ENCODE peak calls at places on chromosomes 7 and 10, in eight cellular contexts. One of them, this sample, is unnamed.

GRCh38 chr10:11685787-11686218 is 56.4 kb upstream of the ECHDC3 start:
- DNase-seq in GM12892: peak; percentile 37
- DNase-seq in iPS-NIHi11: no peak
- DNase-seq in aorta: peak; percentile 77
- DNase-seq in EL: peak; percentile 33
- DNase-seq in cardiac muscle cell: peak; percentile 73
- DNase-seq in hypothalamus: no peak
- DNase-seq in Caco-2: no peak
- DNase-seq in this sample: peak; percentile 91

GRCh38 chr7:128913856-128914565 is 3.5 kb upstream of the KCP start:
- DNase-seq in cardiac muscle cell: no peak
- DNase-seq in iPS-NIHi11: no peak
- DNase-seq in aorta: no peak
- DNase-seq in hypothalamus: no peak
- DNase-seq in EL: no peak
- DNase-seq in GM12892: no peak
- DNase-seq in Caco-2: no peak
- DNase-seq in this sample: peak; percentile 65

GRCh38 chr7:44050915-44051560 is 6.5 kb downstream of the DBNL start:
- DNase-seq in aorta: no peak
- DNase-seq in iPS-NIHi11: no peak
- DNase-seq in hypothalamus: no peak
- DNase-seq in Caco-2: no peak
- DNase-seq in EL: no peak
- DNase-seq in GM12892: no peak
- DNase-seq in cardiac muscle cell: no peak
- DNase-seq in this sample: peak; percentile 37

GRCh38 chr7:70797109-70797514 is 334.8 kb upstream of the GALNT17 start:
- DNase-seq in Caco-2: no peak
- DNase-seq in EL: no peak
- DNase-seq in GM12892: no peak
- DNase-seq in hypothalamus: no peak
- DNase-seq in iPS-NIHi11: no peak
- DNase-seq in aorta: no peak
- DNase-seq in cardiac muscle cell: no peak
- DNase-seq in this sample: no peak

GRCh38 chr10:59240581-59241183 is 64.2 kb downstream of the PHYHIPL start:
- DNase-seq in GM12892: no peak
- DNase-seq in cardiac muscle cell: peak; percentile 67
- DNase-seq in Caco-2: peak; percentile 69
- DNase-seq in iPS-NIHi11: peak; percentile 12
- DNase-seq in aorta: no peak
- DNase-seq in hypothalamus: no peak
- DNase-seq in EL: peak; percentile 33
- DNase-seq in this sample: no peak

GRCh38 chr7:66221442-66221841 is 16.3 kb downstream of the TPST1 start:
- DNase-seq in EL: no peak
- DNase-seq in hypothalamus: no peak
- DNase-seq in aorta: no peak
- DNase-seq in cardiac muscle cell: no peak
- DNase-seq in iPS-NIHi11: no peak
- DNase-seq in GM12892: no peak
- DNase-seq in Caco-2: no peak
- DNase-seq in this sample: no peak

GRCh38 chr7:71145906-71146901 is 14.3 kb downstream of the GALNT17 start:
- DNase-seq in Caco-2: no peak
- DNase-seq in EL: no peak
- DNase-seq in GM12892: no peak
- DNase-seq in iPS-NIHi11: no peak
- DNase-seq in hypothalamus: no peak
- DNase-seq in aorta: no peak
- DNase-seq in cardiac muscle cell: no peak
- DNase-seq in this sample: no peak

GRCh38 chr10:76572021-76572420 is 1065.6 kb downstream of the KCNMA1 start:
- DNase-seq in iPS-NIHi11: no peak
- DNase-seq in cardiac muscle cell: peak; percentile 27
- DNase-seq in hypothalamus: no peak
- DNase-seq in GM12892: no peak
- DNase-seq in Caco-2: no peak
- DNase-seq in aorta: no peak
- DNase-seq in EL: no peak
- DNase-seq in this sample: no peak